ENCODE peak calls at places on chromosomes 16 and 17, in nine cellular contexts. G is stomach; C is CD4-positive, alpha-beta T cell; O is cardiac muscle cell; Q is esophagus squamous epithelium; P is CD8-positive, alpha-beta T cell; U is iPS DF 6.9; M is tibial artery; S is upper lobe of right lung. J is an unnamed sample. For H3K9me3, the result is how much of the 10 kb centered on the place peaks cover.

GRCh38 chr16:11402745-11403533 is 57.7 kb downstream of the RMI2 start:
- DNase-seq in U (no peak), S (no peak), P (no peak), Q (no peak), M (no peak), C (no peak), G (no peak), O (no peak), J (no peak)

GRCh38 chr17:35612924-35613521 is 25.9 kb downstream of the AP2B1 start:
- DNase-seq in O (peak), P (no peak), U (peak), C (peak), M (no peak), S (no peak), G (peak), Q (no peak), J (no peak)

GRCh38 chr16:30615358-30616076 is 5.3 kb upstream of the ZNF689 start:
- DNase-seq in G (peak), S (peak), P (peak), U (no peak), Q (no peak), M (no peak), C (peak), O (peak), J (peak)

GRCh38 chr16:28943281-28943680 is 7.5 kb upstream of the NFATC2IP start:
- DNase-seq in S (no peak), Q (no peak), G (no peak), M (no peak), O (no peak), U (no peak), C (no peak), P (no peak), J (no peak)

GRCh38 chr17:79836952-79837887 is 2.0 kb downstream of the CBX4 start:
- DNase-seq in C (no peak), G (peak), O (peak), Q (no peak), M (peak), P (no peak), U (no peak), S (peak), J (no peak)

GRCh38 chr16:20181949-20182348 is 108.3 kb upstream of the GPR139 start:
- DNase-seq in M (no peak), P (no peak), S (no peak), Q (no peak), U (no peak), O (no peak), C (no peak), G (no peak), J (no peak)

GRCh38 chr17:19746517-19746916 is 1.6 kb downstream of the ALDH3A1 start:
- DNase-seq in S (no peak), Q (no peak), M (no peak), O (no peak), G (no peak), U (no peak), P (no peak), C (no peak), J (no peak)

GRCh38 chr17:57982452-57983170 is 5.4 kb downstream of the VEZF1 start:
- DNase-seq in C (no peak), M (no peak), O (no peak), G (no peak), S (no peak), U (no peak), Q (no peak), P (no peak), J (no peak)

GRCh38 chr16:25006504-25007055 is 8.6 kb downstream of the ARHGAP17 start:
- DNase-seq in C (no peak), U (no peak), S (no peak), P (no peak), G (no peak), M (no peak), O (no peak), Q (no peak), J (no peak)

GRCh38 chr16:46688657-46689491 is at the start of gene VPS35:
- DNase-seq in Q (peak), C (peak), U (peak), M (peak), P (peak), G (peak), O (peak), S (peak), J (peak)

GRCh38 chr16:71927383-71927782 is 32.1 kb downstream of the IST1 start:
- DNase-seq in S (no peak), Q (no peak), C (no peak), U (no peak), P (no peak), O (peak), G (peak), M (no peak), J (no peak)

GRCh38 chr16:57892447-57893096 is 78.4 kb downstream of the CNGB1 start:
- DNase-seq in G (peak), P (no peak), S (no peak), Q (no peak), M (no peak), C (no peak), U (no peak), O (no peak), J (no peak)

GRCh38 chr17:51947160-51947559 is 211.4 kb downstream of the CA10 start:
- DNase-seq in C (no peak), O (no peak), G (no peak), Q (no peak), M (no peak), U (no peak), S (no peak), P (no peak), J (no peak)

GRCh38 chr17:59963738-59964454 is 644 bp downstream of the RNFT1 start:
- DNase-seq in U (no peak), G (peak), C (peak), M (peak), P (peak), O (peak), Q (no peak), S (no peak), J (peak)

GRCh38 chr17:151004-151403 is 13.6 kb downstream of the SCGB1C2 start:
- DNase-seq in G (no peak), C (no peak), S (no peak), M (no peak), U (no peak), Q (no peak), O (no peak), P (no peak), J (no peak)

GRCh38 chr17:47310186-47310733 is 13.5 kb upstream of the EFCAB13 start:
- DNase-seq in M (no peak), Q (no peak), O (no peak), P (no peak), G (no peak), S (no peak), U (no peak), C (no peak), J (no peak)

GRCh38 chr17:67477687-67478086 is 100.6 kb downstream of the PITPNC1 start:
- DNase-seq in S (no peak), P (no peak), C (peak), O (no peak), U (no peak), M (no peak), G (no peak), Q (no peak), J (peak)

GRCh38 chr17:73623247-73623646 is 21.0 kb downstream of the SDK2 start:
- DNase-seq in G (no peak), U (no peak), S (no peak), O (no peak), C (no peak), Q (no peak), M (no peak), P (no peak), J (no peak)

GRCh38 chr16:56542039-56542438 is 22.2 kb upstream of the BBS2 start:
- DNase-seq in P (no peak), O (no peak), Q (no peak), M (no peak), S (no peak), G (no peak), C (no peak), U (no peak), J (no peak)

GRCh38 chr17:6286239-6286638 is 148.7 kb downstream of the AIPL1 start:
- DNase-seq in M (no peak), G (no peak), O (no peak), P (no peak), S (no peak), U (peak), Q (no peak), C (no peak), J (no peak)

DNA sequence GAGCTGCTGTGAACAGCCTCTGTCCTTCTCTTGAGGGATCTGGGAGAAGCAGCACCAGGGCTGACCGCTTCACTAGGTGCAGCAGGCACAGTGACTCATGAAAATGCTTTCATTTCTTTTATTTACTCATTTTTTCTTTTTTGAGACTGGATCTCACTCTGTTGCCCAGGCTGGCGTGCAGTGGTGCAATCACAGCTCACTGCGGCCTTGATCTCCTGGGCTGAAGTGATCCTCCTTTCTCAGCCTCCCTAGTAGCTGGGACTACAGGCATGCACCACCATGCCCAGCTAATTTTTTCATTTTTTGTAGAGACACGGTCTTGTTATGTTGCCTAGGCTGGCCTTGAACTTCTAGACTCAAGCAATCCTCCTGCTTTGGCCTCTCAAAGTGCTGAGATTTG is 216.8 kb upstream of the EEF2KMT start:
- DNase-seq in S (no peak), O (no peak), G (no peak), P (no peak), C (no peak), U (no peak), Q (no peak), M (no peak), J (no peak)
- H3K9me3 ChIP-seq in S (under half), O (under half), G (under half), P (under half), C (under half), U (under half), Q (under half), M (under half), J (under half)

GRCh38 chr16:82010649-82011048 is 621 bp downstream of the SDR42E1 start:
- DNase-seq in C (no peak), O (no peak), P (no peak), S (no peak), M (no peak), G (no peak), Q (no peak), U (no peak), J (no peak)
- H3K9me3 ChIP-seq in C (under half), O (under half), P (under half), S (under half), M (under half), G (under half), Q (under half), U (under half), J (under half)

GRCh38 chr17:27085517-27085916 is 208.4 kb upstream of the WSB1 start:
- DNase-seq in O (no peak), G (no peak), U (no peak), P (no peak), C (no peak), Q (no peak), S (no peak), M (no peak), J (no peak)

GRCh38 chr17:27089929-27090247 is 204.0 kb upstream of the WSB1 start:
- DNase-seq in G (no peak), M (no peak), P (no peak), C (no peak), S (no peak), U (no peak), Q (no peak), O (no peak), J (no peak)

GRCh38 chr17:27086526-27086925 is 207.4 kb upstream of the WSB1 start:
- DNase-seq in U (no peak), G (no peak), O (no peak), Q (no peak), M (no peak), S (no peak), P (no peak), C (no peak), J (no peak)

GRCh38 chr17:27088767-27089078 is 205.2 kb upstream of the WSB1 start:
- DNase-seq in O (no peak), M (no peak), P (no peak), G (no peak), Q (no peak), C (no peak), U (no peak), S (no peak), J (no peak)

GRCh38 chr17:27087935-27088766 is 205.8 kb upstream of the WSB1 start:
- DNase-seq in S (no peak), G (no peak), O (no peak), U (no peak), C (no peak), Q (no peak), P (no peak), M (no peak), J (no peak)
- H3K9me3 ChIP-seq in S (under half), G (under half), O (under half), U (under half), C (under half), Q (under half), P (under half), M (under half), J (under half)

GRCh38 chr17:42284566-42284965 is 3.7 kb upstream of the STAT5A start:
- DNase-seq in Q (no peak), U (no peak), C (no peak), S (no peak), M (no peak), O (no peak), P (no peak), G (peak), J (no peak)

GRCh38 chr17:42287305-42288077 is 807 bp upstream of the STAT5A start:
- DNase-seq in S (peak), G (peak), U (no peak), C (peak), O (no peak), M (peak), Q (no peak), P (peak), J (no peak)

GRCh38 chr17:42285346-42286050 is 2.8 kb upstream of the STAT5A start:
- DNase-seq in M (no peak), Q (no peak), U (no peak), C (no peak), S (peak), P (no peak), G (peak), O (no peak), J (no peak)

GRCh38 chr17:42288078-42288984 is at the start of gene STAT5A:
- DNase-seq in C (peak), M (peak), Q (peak), O (peak), S (peak), U (no peak), P (peak), G (peak), J (peak)

DNA sequence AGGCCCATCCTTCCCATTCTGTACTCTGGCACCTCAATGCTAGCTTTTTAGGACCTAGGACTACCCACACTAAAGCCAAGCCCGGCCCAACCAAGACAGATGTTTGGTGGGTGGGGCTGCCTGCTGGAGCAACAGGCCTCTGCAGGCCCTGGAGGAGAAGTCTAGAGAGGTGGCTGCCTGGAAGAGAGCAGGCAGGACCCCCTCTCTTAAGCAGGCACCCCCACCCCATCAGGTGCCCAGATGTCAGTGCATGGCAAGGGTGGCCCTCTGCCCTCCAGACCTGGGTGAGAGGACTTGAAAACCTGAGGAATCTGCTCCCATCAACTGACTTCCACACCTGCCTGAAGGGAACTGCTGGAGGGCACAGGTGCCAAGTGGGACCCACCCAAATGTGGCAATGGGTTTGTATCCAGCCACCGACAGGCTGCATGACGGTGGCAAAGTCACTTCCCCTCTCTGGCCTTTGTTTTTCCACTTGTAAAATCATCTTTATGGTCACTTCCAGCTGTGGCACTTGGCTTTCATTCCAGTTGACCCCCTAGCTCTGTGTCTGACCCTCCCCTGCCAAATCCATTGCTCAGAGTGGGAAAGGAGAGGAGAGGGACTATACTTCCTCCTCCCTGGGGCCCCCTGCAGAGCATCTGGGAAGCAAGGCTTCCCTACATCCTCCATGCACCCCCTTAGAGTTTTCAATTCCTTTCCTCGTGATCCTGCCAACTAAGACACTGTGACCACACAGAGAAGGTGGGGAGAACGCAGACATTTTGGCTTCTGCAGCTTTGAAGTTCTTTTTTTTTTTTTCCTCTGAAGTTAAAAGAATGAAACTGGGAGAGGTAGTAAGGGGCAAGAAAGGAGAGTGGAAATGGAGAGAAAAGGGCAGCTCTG is 1.6 kb upstream of the STAT5A start:
- DNase-seq in G (peak), M (peak), P (no peak), S (peak), Q (no peak), U (no peak), O (no peak), C (no peak), J (no peak)
- H3K9me3 ChIP-seq in G (under half), M (under half), P (under half), S (under half), Q (under half), U (under half), O (under half), C (under half), J (under half)

DNA sequence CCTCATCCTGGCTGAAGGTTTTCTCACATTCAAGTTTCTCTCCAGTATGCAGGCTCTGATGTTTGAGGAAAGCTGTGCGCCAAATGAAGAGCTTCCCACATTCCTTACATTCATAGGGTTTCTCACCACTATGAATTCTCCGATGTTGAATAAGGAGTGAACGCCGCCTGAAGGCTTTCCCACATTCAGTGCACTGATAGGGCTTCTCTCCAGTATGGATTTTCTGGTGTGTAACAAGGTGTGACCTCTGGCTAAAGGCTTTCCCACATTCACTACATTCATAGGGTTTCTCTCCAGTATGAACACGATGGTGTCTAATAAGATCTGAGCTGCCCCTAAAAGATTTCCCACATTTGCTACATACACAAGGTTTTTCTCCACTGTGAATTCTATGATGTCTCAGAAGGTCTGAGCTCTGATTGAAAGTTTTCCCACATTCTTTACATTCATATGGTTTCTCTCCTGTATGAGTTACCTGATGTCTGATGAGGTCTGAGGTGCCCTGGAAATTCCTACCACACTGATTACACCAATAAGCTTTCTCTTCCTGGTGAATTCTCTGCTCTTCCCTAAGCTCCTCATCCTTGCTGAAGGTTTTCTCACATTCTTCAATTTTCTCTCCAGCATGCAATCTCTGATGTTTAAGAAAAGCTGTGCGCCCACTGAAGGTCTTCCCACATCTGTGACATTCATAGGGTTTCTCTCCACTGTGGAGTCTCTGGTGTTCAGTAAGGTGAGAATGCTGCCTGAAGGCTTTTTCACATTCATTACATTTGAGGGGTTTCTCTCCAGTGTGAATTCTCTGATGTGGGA is 8.9 kb downstream of the ZNF594 start:
- DNase-seq in Q (no peak), C (no peak), S (no peak), O (no peak), U (no peak), P (no peak), G (no peak), M (no peak), J (no peak)
- H3K9me3 ChIP-seq in Q (half or more), C (half or more), S (half or more), O (under half), U (under half), P (under half), G (half or more), M (half or more), J (under half)

DNA sequence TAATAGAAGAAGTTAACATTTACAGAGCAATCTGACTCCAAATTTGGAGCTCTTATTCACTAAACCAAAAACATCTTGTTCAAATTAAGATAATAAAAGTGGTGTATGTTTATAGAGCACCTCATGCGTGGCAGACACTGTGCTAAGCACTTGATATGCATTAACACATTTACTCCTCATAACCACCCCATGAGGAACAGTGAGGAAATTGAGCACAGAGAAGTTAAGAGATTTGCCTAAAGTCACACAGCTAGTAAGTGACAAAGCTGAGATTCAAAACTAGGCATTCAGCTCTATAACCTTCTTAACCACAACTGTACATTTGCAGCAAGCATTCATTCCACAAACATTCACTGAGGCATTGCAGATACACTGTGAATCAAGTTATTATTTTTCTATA is 94.0 kb downstream of the VAT1L start:
- DNase-seq in M (no peak), U (no peak), G (no peak), O (no peak), C (no peak), P (no peak), Q (no peak), S (no peak), J (no peak)
- H3K9me3 ChIP-seq in M (under half), U (under half), G (under half), O (under half), C (under half), P (under half), Q (under half), S (under half), J (under half)

GRCh38 chr16:87234601-87235000 is 82.6 kb downstream of the C16orf95 start:
- DNase-seq in M (no peak), U (no peak), O (no peak), P (no peak), S (no peak), C (no peak), G (no peak), Q (no peak), J (no peak)

GRCh38 chr16:87233928-87234327 is 83.3 kb downstream of the C16orf95 start:
- DNase-seq in C (no peak), U (no peak), Q (no peak), S (no peak), P (no peak), G (no peak), O (no peak), M (no peak), J (no peak)

GRCh38 chr16:87231295-87231694 is 85.9 kb downstream of the C16orf95 start:
- DNase-seq in C (no peak), U (no peak), Q (no peak), O (no peak), G (no peak), M (no peak), S (no peak), P (no peak), J (no peak)

GRCh38 chr16:87229230-87230192 is 87.7 kb downstream of the C16orf95 start:
- DNase-seq in U (no peak), M (no peak), Q (no peak), S (no peak), C (no peak), P (no peak), G (no peak), O (no peak), J (no peak)

GRCh38 chr16:87231911-87232310 is 85.3 kb downstream of the C16orf95 start:
- DNase-seq in C (no peak), U (no peak), G (no peak), P (no peak), Q (no peak), M (no peak), S (no peak), O (no peak), J (no peak)
- H3K9me3 ChIP-seq in C (under half), U (under half), G (under half), P (under half), Q (under half), M (under half), S (under half), O (under half), J (under half)

GRCh38 chr17:83149761-83150251 is 70.4 kb downstream of the METRNL start:
- DNase-seq in P (no peak), C (no peak), G (no peak), S (no peak), M (peak), U (no peak), Q (no peak), O (no peak), J (no peak)
- H3K9me3 ChIP-seq in P (under half), C (under half), G (under half), S (under half), M (under half), U (under half), Q (under half), O (under half), J (under half)

GRCh38 chr17:39838784-39839183 is 25.3 kb downstream of the IKZF3 start:
- DNase-seq in M (no peak), P (no peak), S (no peak), C (no peak), Q (no peak), U (no peak), O (no peak), G (no peak), J (no peak)
- H3K9me3 ChIP-seq in M (under half), P (under half), S (under half), C (under half), Q (under half), U (under half), O (under half), G (under half), J (under half)

GRCh38 chr17:53264730-53265129 is 558.0 kb upstream of the KIF2B start:
- DNase-seq in C (no peak), O (no peak), S (no peak), G (no peak), P (no peak), Q (no peak), M (no peak), U (no peak), J (no peak)
- H3K9me3 ChIP-seq in C (under half), O (under half), S (under half), G (under half), P (under half), Q (under half), M (under half), U (under half), J (under half)